ENCODE peak calls at places on chromosomes 13 and 19, in nine cellular contexts. G is SK-N-SH, H is PC-3, Z is HCT116, R is OCI-LY7, O is GM23338, A is Karpas-422, E is GM23248, T is PC-9. Y is an unnamed sample.

GRCh38 chr13:66425741-66426140 is 804.4 kb downstream of the PCDH9 start:
- DNase-seq in T (no peak), R (no peak), E (no peak), A (no peak), O (no peak), H (no peak), G (no peak), Z (no peak), Y (no peak)

GRCh38 chr19:5156231-5156986 is 184.2 kb downstream of the PTPRS start:
- DNase-seq in A (no peak), E (peak; percentile 49), G (peak; percentile 46), H (no peak), R (no peak), Z (no peak), O (no peak), T (no peak), Y (no peak)

GRCh38 chr19:2722541-2723344 is 1.6 kb upstream of the DIRAS1 start:
- DNase-seq in R (no peak), H (peak; percentile 54), O (peak; percentile 29), G (peak; percentile 30), A (no peak), Z (no peak), T (peak; percentile 42), E (peak; percentile 96), Y (no peak)

GRCh38 chr19:38733493-38734175 is 10.6 kb downstream of the CAPN12 start:
- DNase-seq in R (peak; percentile 10), H (no peak), O (no peak), T (no peak), G (no peak), E (peak; percentile 55), A (no peak), Z (no peak), Y (no peak)

GRCh38 chr13:112067121-112067741 is at the start of gene SOX1:
- DNase-seq in G (no peak), A (no peak), O (peak; percentile 73), Z (no peak), T (no peak), R (no peak), H (no peak), E (no peak), Y (no peak)

GRCh38 chr19:17794731-17795494 is at the start of gene B3GNT3:
- DNase-seq in R (no peak), Z (peak; percentile 83), A (no peak), T (peak; percentile 85), G (no peak), O (peak; percentile 89), E (peak; percentile 37), H (peak; percentile 94), Y (no peak)

GRCh38 chr19:50723069-50723468 is at the start of gene CLEC11A:
- DNase-seq in O (peak; percentile 51), T (no peak), Z (no peak), G (no peak), A (no peak), E (peak; percentile 92), R (no peak), H (no peak), Y (no peak)

GRCh38 chr19:10104665-10105221 is 1.4 kb upstream of the PPAN start:
- DNase-seq in R (peak; percentile 74), T (no peak), G (no peak), Z (no peak), O (no peak), H (no peak), A (peak; percentile 66), E (no peak), Y (no peak)

GRCh38 chr19:40703029-40703755 is 12.7 kb upstream of the NUMBL start:
- DNase-seq in O (no peak), Z (no peak), H (no peak), A (no peak), E (no peak), R (no peak), T (no peak), G (no peak), Y (no peak)

GRCh38 chr13:40798380-40798779 is 9.0 kb downstream of the SLC25A15 start:
- DNase-seq in H (peak; percentile 11), A (no peak), G (no peak), T (no peak), E (no peak), O (no peak), Z (no peak), R (no peak), Y (peak; percentile 63)

GRCh38 chr13:82947121-82948077 is 934.9 kb downstream of the SLITRK1 start:
- DNase-seq in O (no peak), A (no peak), H (peak; percentile 70), T (peak; percentile 50), E (peak; percentile 12), Z (no peak), R (no peak), G (no peak), Y (no peak)

GRCh38 chr13:46124531-46124966 is 19.7 kb upstream of the CPB2 start:
- DNase-seq in T (no peak), E (no peak), G (no peak), R (peak; percentile 15), A (peak; percentile 63), H (no peak), Z (no peak), O (no peak), Y (no peak)

GRCh38 chr13:96481482-96481881 is 391.6 kb downstream of the HS6ST3 start:
- DNase-seq in A (no peak), R (no peak), O (peak; percentile 13), G (no peak), Z (no peak), E (no peak), T (no peak), H (no peak), Y (no peak)

GRCh38 chr19:19211499-19212432 is at the start of gene NCAN:
- DNase-seq in E (no peak), R (no peak), G (peak; percentile 96), A (no peak), H (no peak), T (no peak), Z (no peak), O (peak; percentile 84), Y (no peak)

GRCh38 chr13:40534456-40534855 is 132.0 kb downstream of the FOXO1 start:
- DNase-seq in Z (no peak), O (no peak), G (no peak), T (no peak), R (no peak), A (no peak), H (no peak), E (no peak), Y (no peak)

GRCh38 chr13:90933097-90933826 is 414.2 kb upstream of the MIR17HG start:
- DNase-seq in H (peak; percentile 50), Z (no peak), T (no peak), E (no peak), O (no peak), G (no peak), R (no peak), A (no peak), Y (no peak)

GRCh38 chr19:1130801-1131717 is 27.3 kb downstream of the GPX4 start:
- DNase-seq in E (peak; percentile 55), G (no peak), H (no peak), T (no peak), Z (no peak), A (no peak), R (peak; percentile 41), O (no peak), Y (peak; percentile 78)

GRCh38 chr19:1129535-1129934 is 25.7 kb downstream of the GPX4 start:
- DNase-seq in E (no peak), G (no peak), H (no peak), R (no peak), A (no peak), Z (no peak), O (no peak), T (no peak), Y (no peak)

GRCh38 chr19:1125601-1126533 is 22.1 kb downstream of the GPX4 start:
- DNase-seq in H (peak; percentile 12), R (no peak), A (no peak), O (no peak), G (no peak), T (no peak), Z (no peak), E (no peak), Y (no peak)

GRCh38 chr19:1126984-1127760 is 23.4 kb downstream of the GPX4 start:
- DNase-seq in H (no peak), R (no peak), A (no peak), T (no peak), G (no peak), Z (no peak), O (no peak), E (no peak), Y (no peak)

GRCh38 chr19:1128111-1128510 is 24.3 kb downstream of the GPX4 start:
- DNase-seq in O (no peak), G (no peak), A (no peak), H (no peak), T (no peak), E (no peak), R (no peak), Z (no peak), Y (no peak)
- H3K4me1 ChIP-seq in O (peaks cover 3% of the 10 kb centered on the region), G (peaks cover 12% of the 10 kb centered on the region), A (peaks cover 23% of the 10 kb centered on the region), H (no peaks in the 10 kb centered on the region), T (no peaks in the 10 kb centered on the region), E (peaks cover 19% of the 10 kb centered on the region), R (peaks cover 27% of the 10 kb centered on the region), Z (peaks cover 14% of the 10 kb centered on the region), Y (peaks cover 22% of the 10 kb centered on the region)

GRCh38 chr13:60288569-60288968 is 108.5 kb upstream of the TDRD3 start:
- DNase-seq in H (no peak), O (no peak), R (no peak), A (no peak), G (no peak), Z (no peak), T (no peak), E (no peak), Y (no peak)
- H3K9me2 ChIP-seq in H (no peaks in the 10 kb centered on the region), O (peaks cover 9% of the 10 kb centered on the region), R (no peaks in the 10 kb centered on the region), A (no peaks in the 10 kb centered on the region), G (no peaks in the 10 kb centered on the region), Z (no peaks in the 10 kb centered on the region), T (no peaks in the 10 kb centered on the region), E (no peaks in the 10 kb centered on the region), Y (no peaks in the 10 kb centered on the region)

DNA sequence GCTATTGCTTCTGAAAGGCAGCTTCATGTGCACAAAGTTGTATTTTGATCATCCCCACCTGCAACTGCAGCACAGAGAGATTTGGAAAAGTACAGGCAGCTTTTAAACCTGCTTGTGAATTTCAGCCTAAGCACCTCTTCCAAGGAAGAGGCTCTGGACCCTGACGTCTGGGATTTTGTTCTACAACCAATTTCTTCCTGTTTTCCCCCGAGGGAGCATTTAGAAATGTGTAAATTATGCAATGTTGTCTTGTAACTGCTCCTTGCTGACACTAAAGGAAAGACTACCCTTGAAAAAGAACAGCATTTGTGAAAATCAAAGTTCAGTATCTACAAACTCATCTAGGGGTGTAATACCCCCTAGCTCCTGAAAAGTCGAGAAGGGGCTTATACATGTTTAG is 15.4 kb downstream of the MED26 start:
- DNase-seq in H (no peak), Z (no peak), R (no peak), A (no peak), T (no peak), G (no peak), O (no peak), E (no peak), Y (no peak)
- H3K4me1 ChIP-seq in H (peaks cover 19% of the 10 kb centered on the region), Z (peaks cover 23% of the 10 kb centered on the region), R (peaks cover 65% of the 10 kb centered on the region), A (peaks cover 99% of the 10 kb centered on the region), T (peaks cover 18% of the 10 kb centered on the region), G (no peaks in the 10 kb centered on the region), O (peaks cover 6% of the 10 kb centered on the region), E (peaks cover 17% of the 10 kb centered on the region), Y (peaks cover 8% of the 10 kb centered on the region)

DNA sequence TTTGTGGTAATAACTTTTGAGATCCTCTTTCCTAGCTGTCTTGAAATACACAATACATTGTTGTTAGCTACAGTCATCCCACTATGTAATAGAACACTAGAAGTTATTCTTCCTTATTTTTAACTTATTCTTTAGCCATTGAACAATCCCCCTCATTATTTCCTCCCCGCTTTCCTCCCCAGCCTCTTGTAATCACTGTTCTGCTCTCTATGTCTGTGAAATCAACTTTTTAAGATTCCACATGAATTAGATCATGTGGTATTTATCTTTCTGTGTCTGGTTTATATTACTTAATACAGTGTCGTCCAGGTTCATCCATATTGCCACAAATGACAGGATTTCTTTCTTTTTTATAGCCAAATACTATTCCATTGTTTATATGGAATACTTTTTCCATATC is 72.9 kb downstream of the SLC10A2 start:
- DNase-seq in R (no peak), E (no peak), T (no peak), O (no peak), Z (no peak), G (no peak), A (no peak), H (no peak), Y (no peak)
- H3K9me2 ChIP-seq in R (no peaks in the 10 kb centered on the region), E (no peaks in the 10 kb centered on the region), T (no peaks in the 10 kb centered on the region), O (peaks cover 3% of the 10 kb centered on the region), Z (no peaks in the 10 kb centered on the region), G (no peaks in the 10 kb centered on the region), A (no peaks in the 10 kb centered on the region), H (no peaks in the 10 kb centered on the region), Y (no peaks in the 10 kb centered on the region)